ENCODE peak calls at places on chromosomes 4 and X, in five cellular contexts. G, J, D, U and K are unnamed samples.

GRCh38 chr4:132227349-132228165 is 921.5 kb upstream of the PCDH10 start:
- DNase-seq in D (peak; percentile 88), G (no peak), U (no peak), J (no peak), K (peak; percentile 2)

GRCh38 chrX:45801554-45801953 is 600.9 kb upstream of the DIPK2B start:
- DNase-seq in J (no peak), G (no peak), D (peak; percentile 13), U (no peak), K (peak; percentile 34)

GRCh38 chr4:38612996-38613395 is 51.0 kb upstream of the KLF3 start:
- DNase-seq in J (no peak), U (no peak), G (peak; percentile 43), D (no peak), K (no peak)

GRCh38 chr4:107893171-107894137 is 37.9 kb upstream of the CYP2U1 start:
- DNase-seq in G (no peak), J (no peak), D (no peak), U (no peak), K (peak; percentile 8)

GRCh38 chrX:49059209-49060191 is 701 bp downstream of the CCDC120 start:
- DNase-seq in J (no peak), D (no peak), G (no peak), U (no peak), K (no peak)

GRCh38 chr4:2931765-2932560 is 31.2 kb downstream of the NOP14 start:
- DNase-seq in D (no peak), U (no peak), G (no peak), J (peak; percentile 86), K (no peak)

GRCh38 chr4:53656421-53656981 is 65.2 kb upstream of the LNX1 start:
- DNase-seq in D (no peak), J (no peak), U (no peak), G (no peak), K (peak; percentile 21)

GRCh38 chr4:14719053-14719452 is 283.2 kb upstream of the CPEB2 start:
- DNase-seq in U (no peak), G (no peak), J (no peak), D (no peak), K (peak; percentile 7)

GRCh38 chrX:123188081-123188480 is 4.0 kb downstream of the GRIA3 start:
- DNase-seq in G (no peak), J (no peak), U (no peak), D (no peak), K (no peak)

GRCh38 chr4:162056947-162057346 is 106.9 kb downstream of the FSTL5 start:
- DNase-seq in J (no peak), G (no peak), D (peak; percentile 20), U (no peak), K (no peak)

GRCh38 chrX:3811331-3812311 is 98.2 kb upstream of the PRKX start:
- DNase-seq in G (peak; percentile 58), D (peak; percentile 34), U (no peak), J (peak; percentile 35), K (peak; percentile 58)

GRCh38 chr4:55791666-55792065 is 27.9 kb upstream of the EXOC1L start:
- DNase-seq in J (no peak), U (no peak), D (no peak), G (no peak), K (no peak)

GRCh38 chr4:142637654-142638053 is 208.4 kb downstream of the INPP4B start:
- DNase-seq in D (no peak), G (no peak), U (no peak), J (no peak), K (no peak)

GRCh38 chr4:112540695-112541094 is 24.7 kb upstream of the NEUROG2 start:
- DNase-seq in U (no peak), G (no peak), D (no peak), J (no peak), K (no peak)

GRCh38 chr4:149928507-149928906 is 112.9 kb upstream of the IQCM start:
- DNase-seq in J (no peak), D (no peak), G (no peak), U (no peak), K (no peak)

GRCh38 chr4:142909908-142910307 is 63.8 kb upstream of the INPP4B start:
- DNase-seq in D (no peak), U (no peak), G (no peak), J (no peak), K (peak; percentile 12)

GRCh38 chr4:150078996-150079581 is 844 bp downstream of the DCLK2 start:
- DNase-seq in U (peak; percentile 4), D (peak; percentile 64), J (peak; percentile 39), G (peak; percentile 68), K (peak; percentile 40)

GRCh38 chr4:182554736-182555135 is 311.5 kb downstream of the TENM3 start:
- DNase-seq in D (no peak), J (no peak), U (no peak), G (no peak), K (no peak)

GRCh38 chr4:34046580-34046979 is 2197.7 kb downstream of the ARAP2 start:
- DNase-seq in U (no peak), G (no peak), D (no peak), J (no peak), K (peak; percentile 34)

GRCh38 chr4:7183780-7184460 is 8.4 kb upstream of the SORCS2 start:
- DNase-seq in J (no peak), U (no peak), D (no peak), G (no peak), K (no peak)

GRCh38 chr4:73615613-73616012 is 4.6 kb downstream of the RASSF6 start:
- DNase-seq in U (no peak), D (peak; percentile 58), J (no peak), G (no peak), K (no peak)

GRCh38 chrX:46461653-46462191 is 83.5 kb downstream of the ZNF674 start:
- DNase-seq in J (no peak), G (no peak), D (no peak), U (no peak), K (no peak)

GRCh38 chr4:14888790-14889189 is 113.5 kb upstream of the CPEB2 start:
- DNase-seq in J (no peak), U (no peak), D (no peak), G (no peak), K (no peak)

GRCh38 chrX:9656277-9656676 is 109.4 kb downstream of the GPR143 start:
- DNase-seq in U (no peak), J (peak; percentile 56), G (peak; percentile 31), D (no peak), K (peak; percentile 31)

GRCh38 chr4:5371415-5372190 is 320.3 kb downstream of the STK32B start:
- DNase-seq in D (no peak), G (peak; percentile 56), U (no peak), J (no peak), K (peak; percentile 80)

GRCh38 chr4:141132689-141133145 is 552 bp downstream of the RNF150 start:
- DNase-seq in D (peak; percentile 75), U (no peak), J (no peak), G (peak; percentile 27), K (peak; percentile 29)

GRCh38 chr4:54709281-54709854 is 51.6 kb downstream of the KIT start:
- DNase-seq in G (no peak), U (no peak), D (no peak), J (no peak), K (peak; percentile 45)

GRCh38 chr4:126890994-126891393 is 741.8 kb upstream of the INTU start:
- DNase-seq in D (peak; percentile 2), G (no peak), U (no peak), J (no peak), K (peak; percentile 79)

GRCh38 chr4:16914208-16914607 is 15.8 kb upstream of the LDB2 start:
- DNase-seq in U (no peak), G (no peak), D (peak; percentile 24), J (no peak), K (peak; percentile 34)

GRCh38 chr4:32169841-32170240 is 1449.7 kb downstream of the PCDH7 start:
- DNase-seq in D (no peak), U (no peak), J (no peak), G (no peak), K (no peak)

GRCh38 chr4:65538571-65538970 is 131.7 kb downstream of the EPHA5 start:
- DNase-seq in G (no peak), D (no peak), J (no peak), U (no peak), K (peak; percentile 0)

GRCh38 chr4:89904524-89904923 is 9.9 kb downstream of the MMRN1 start:
- DNase-seq in J (no peak), G (no peak), D (no peak), U (no peak), K (no peak)

GRCh38 chrX:106177982-106178321 is 9.8 kb downstream of the PWWP3B start:
- DNase-seq in D (no peak), G (no peak), J (no peak), U (no peak), K (no peak)

GRCh38 chr4:101205878-101206277 is 141.4 kb downstream of the PPP3CA start:
- DNase-seq in J (peak; percentile 36), D (no peak), U (peak; percentile 10), G (no peak), K (peak; percentile 63)

GRCh38 chr4:54400802-54401201 is 171.7 kb downstream of the PDGFRA start:
- DNase-seq in D (no peak), J (no peak), G (no peak), U (no peak), K (peak; percentile 80)